ENCODE peak calls at places on chromosomes 5 and 9, in nine cellular contexts. P is body of pancreas; Z is stomach; R is HepG2; N is GM23338; W is MM.1S; U is upper lobe of left lung; X is fibroblast of lung; D is effector memory CD4-positive, alpha-beta T cell. S is an unnamed sample.
A peak's percentile ranks its signal among the peaks of the same experiment; 100 is the strongest.

GRCh38 chr5:87074934-87075541 is 192.6 kb upstream of the RASA1 start:
- DNase-seq in P (no peak), Z (no peak), R (no peak), N (no peak), W (peak; percentile 93), U (no peak), X (no peak), D (no peak), S (no peak)

GRCh38 chr9:90038778-90039177 is 434.0 kb downstream of the GADD45G start:
- DNase-seq in P (no peak), Z (no peak), R (no peak), N (peak; percentile 4), W (no peak), U (peak; percentile 37), X (no peak), D (no peak), S (no peak)

GRCh38 chr5:170162631-170163321 is 57.1 kb downstream of the FOXI1 start:
- DNase-seq in P (no peak), Z (no peak), R (no peak), N (peak; percentile 19), W (no peak), U (no peak), X (no peak), D (no peak), S (no peak)

GRCh38 chr9:137499858-137500661 is 40.9 kb upstream of the NSMF start:
- DNase-seq in P (no peak), Z (no peak), R (no peak), N (no peak), W (no peak), U (peak; percentile 77), X (no peak), D (no peak), S (no peak)

GRCh38 chr9:87651431-87651830 is 74.5 kb upstream of the CTSL start:
- DNase-seq in P (no peak), Z (no peak), R (no peak), N (no peak), W (no peak), U (no peak), X (no peak), D (no peak), S (no peak)

GRCh38 chr5:113343343-113343742 is 91.4 kb downstream of the TSSK1B start:
- DNase-seq in P (no peak), Z (no peak), R (no peak), N (no peak), W (no peak), U (no peak), X (peak; percentile 75), D (no peak), S (no peak)

GRCh38 chr9:27348785-27349489 is 52.0 kb upstream of the EQTN start:
- DNase-seq in P (no peak), Z (no peak), R (no peak), N (no peak), W (no peak), U (no peak), X (no peak), D (no peak), S (no peak)

GRCh38 chr5:94613583-94613982 is 4.8 kb downstream of the KIAA0825 start:
- DNase-seq in P (no peak), Z (no peak), R (peak; percentile 45), N (peak; percentile 75), W (peak; percentile 39), U (no peak), X (peak; percentile 31), D (no peak), S (peak; percentile 44)

GRCh38 chr9:592225-592624 is 249.3 kb upstream of the DMRT1 start:
- DNase-seq in P (peak; percentile 75), Z (peak; percentile 63), R (peak; percentile 39), N (peak; percentile 32), W (no peak), U (no peak), X (no peak), D (no peak), S (no peak)

GRCh38 chr9:123347289-123348060 is 8.5 kb upstream of the CRB2 start:
- DNase-seq in P (no peak), Z (no peak), R (no peak), N (no peak), W (no peak), U (no peak), X (no peak), D (no peak), S (no peak)

GRCh38 chr9:132531187-132531586 is 51.2 kb upstream of the BARHL1 start:
- DNase-seq in P (no peak), Z (no peak), R (no peak), N (peak; percentile 55), W (no peak), U (no peak), X (no peak), D (no peak), S (no peak)

GRCh38 chr5:180792287-180792964 is 10.2 kb downstream of the MGAT1 start:
- DNase-seq in P (no peak), Z (no peak), R (no peak), N (no peak), W (no peak), U (peak; percentile 85), X (no peak), D (no peak), S (no peak)

GRCh38 chr5:180790524-180790923 is 12.1 kb downstream of the MGAT1 start:
- DNase-seq in P (no peak), Z (no peak), R (no peak), N (no peak), W (no peak), U (peak; percentile 64), X (no peak), D (no peak), S (no peak)

GRCh38 chr5:180787711-180788431 is 14.7 kb downstream of the MGAT1 start:
- DNase-seq in P (no peak), Z (no peak), R (no peak), N (no peak), W (no peak), U (peak; percentile 77), X (no peak), D (no peak), S (no peak)

GRCh38 chr5:180791611-180792213 is 10.9 kb downstream of the MGAT1 start:
- DNase-seq in P (no peak), Z (no peak), R (no peak), N (no peak), W (no peak), U (peak; percentile 76), X (no peak), D (no peak), S (no peak)

DNA sequence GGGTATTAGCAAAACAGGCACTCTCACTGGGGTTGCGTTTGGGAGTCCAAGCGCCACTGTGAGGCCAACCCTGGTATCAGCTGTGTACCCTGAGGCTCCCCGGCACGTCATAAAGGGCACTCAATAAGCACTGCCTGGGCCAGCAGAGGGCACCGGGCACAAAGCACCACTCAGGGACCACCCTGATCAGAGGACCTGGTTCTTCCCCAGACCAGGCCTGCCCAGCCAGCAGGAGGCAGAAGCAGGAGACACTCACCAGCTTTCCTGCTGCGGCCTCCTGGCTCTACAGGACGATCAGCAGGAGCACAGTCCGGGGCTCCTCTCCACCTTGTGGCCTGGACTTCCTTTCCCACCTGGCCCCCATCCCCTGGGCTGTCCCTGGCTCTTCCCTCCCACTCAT is 12.6 kb downstream of the MGAT1 start:
- DNase-seq in P (no peak), Z (no peak), R (peak; percentile 48), N (peak; percentile 79), W (no peak), U (no peak), X (no peak), D (no peak), S (peak; percentile 20)
- H3K4me1 ChIP-seq in P (peaks cover 74% of the 10 kb centered on the region), Z (peaks cover 60% of the 10 kb centered on the region), R (peaks cover 10% of the 10 kb centered on the region), N (peaks cover 29% of the 10 kb centered on the region), W (no peaks in the 10 kb centered on the region), U (peaks cover 62% of the 10 kb centered on the region), X (peaks cover 28% of the 10 kb centered on the region), D (no peaks in the 10 kb centered on the region), S (peaks cover 8% of the 10 kb centered on the region)

GRCh38 chr9:134875376-134875775 is 5.2 kb upstream of the FCN2 start:
- DNase-seq in P (no peak), Z (no peak), R (no peak), N (no peak), W (no peak), U (no peak), X (no peak), D (no peak), S (no peak)
- H3K27ac ChIP-seq in P (no peak overlapping the region), Z (no peak overlapping the region), R (no peak overlapping the region), N (no peak overlapping the region), W (no peak overlapping the region), U (no peak overlapping the region), X (no peak overlapping the region), D (no peak overlapping the region), S (no peak overlapping the region)

DNA sequence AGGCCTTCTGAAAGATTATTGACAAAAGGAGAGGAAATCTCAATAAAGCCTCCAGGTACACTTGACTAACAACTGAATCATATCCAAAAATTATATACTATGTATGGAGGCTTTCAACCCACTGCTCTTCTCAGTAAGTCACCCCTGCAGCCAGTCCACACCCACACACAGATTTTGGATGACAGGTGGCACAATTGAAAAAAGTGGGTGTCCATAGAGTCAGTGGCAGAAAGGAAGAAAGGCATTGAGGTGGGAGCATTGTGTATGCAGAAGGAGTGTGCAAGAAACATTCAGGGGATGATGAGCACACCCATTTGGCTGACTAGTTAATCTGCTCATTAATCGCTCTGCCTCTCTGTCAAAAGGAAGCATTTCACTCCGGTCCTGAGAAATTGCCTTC is 150.6 kb upstream of the IL12B start:
- DNase-seq in P (no peak), Z (no peak), R (no peak), N (no peak), W (no peak), U (no peak), X (no peak), D (no peak), S (no peak)
- H3K36me3 ChIP-seq in P (no peaks in the 10 kb centered on the region), Z (no peaks in the 10 kb centered on the region), R (no peaks in the 10 kb centered on the region), N (no peaks in the 10 kb centered on the region), W (no peaks in the 10 kb centered on the region), U (no peaks in the 10 kb centered on the region), X (no peaks in the 10 kb centered on the region), D (no peaks in the 10 kb centered on the region), S (no peaks in the 10 kb centered on the region)

GRCh38 chr9:112033237-112034215 is 136.9 kb downstream of the UGCG start:
- DNase-seq in P (no peak), Z (no peak), R (peak; percentile 30), N (no peak), W (no peak), U (no peak), X (no peak), D (no peak), S (no peak)

GRCh38 chr9:112032009-112032408 is 135.4 kb downstream of the UGCG start:
- DNase-seq in P (no peak), Z (no peak), R (no peak), N (no peak), W (peak; percentile 88), U (no peak), X (no peak), D (no peak), S (no peak)

GRCh38 chr9:112035166-112035816 is 138.7 kb downstream of the UGCG start:
- DNase-seq in P (no peak), Z (no peak), R (no peak), N (no peak), W (no peak), U (no peak), X (no peak), D (no peak), S (no peak)

GRCh38 chr9:112032733-112033132 is 136.1 kb downstream of the UGCG start:
- DNase-seq in P (no peak), Z (no peak), R (no peak), N (no peak), W (no peak), U (no peak), X (peak; percentile 57), D (no peak), S (no peak)

GRCh38 chr9:112034216-112034611 is 137.6 kb downstream of the UGCG start:
- DNase-seq in P (no peak), Z (no peak), R (no peak), N (no peak), W (no peak), U (no peak), X (no peak), D (no peak), S (no peak)
- H3K4me1 ChIP-seq in P (peaks cover 13% of the 10 kb centered on the region), Z (peaks cover 37% of the 10 kb centered on the region), R (peaks cover 24% of the 10 kb centered on the region), N (peaks cover 17% of the 10 kb centered on the region), W (peaks cover 45% of the 10 kb centered on the region), U (peaks cover 29% of the 10 kb centered on the region), X (peaks cover 38% of the 10 kb centered on the region), D (peaks cover 23% of the 10 kb centered on the region), S (peaks cover 75% of the 10 kb centered on the region)

S was measured in CD4-positive, CD25-positive, alpha-beta regulatory T cell.